ENCODE peak calls at places on chromosomes 3 and 15, in four cellular contexts. W is effector memory CD4-positive, alpha-beta T cell; X is CD8-positive, alpha-beta memory T cell; Q is ovary. N is an unnamed sample.

GRCh38 chr15:36294359-36294758 is 285.1 kb upstream of the CDIN1 start:
- DNase-seq in W (no peak), X (no peak), Q (no peak), N (no peak)

GRCh38 chr3:123137001-123137400 is 64.7 kb upstream of the SEC22A start:
- DNase-seq in W (no peak), X (no peak), Q (no peak), N (no peak)

GRCh38 chr3:42698911-42699230 is 3.7 kb downstream of the HHATL start:
- DNase-seq in W (no peak), X (no peak), Q (no peak), N (peak; percentile 53)

GRCh38 chr15:64912926-64913325 is 1.2 kb downstream of the ANKDD1A start:
- DNase-seq in W (no peak), X (no peak), Q (no peak), N (no peak)

GRCh38 chr3:14876942-14877341 is 58.2 kb downstream of the FGD5 start:
- DNase-seq in W (no peak), X (no peak), Q (no peak), N (peak; percentile 86)

GRCh38 chr3:193388371-193388770 is 9.8 kb upstream of the ATP13A5 start:
- DNase-seq in W (no peak), X (no peak), Q (no peak), N (no peak)

GRCh38 chr15:40065166-40065565 is 26.2 kb upstream of the SRP14 start:
- DNase-seq in W (no peak), X (no peak), Q (peak; percentile 2), N (no peak)

GRCh38 chr15:95295905-95296618 is 1034.4 kb upstream of the NR2F2 start:
- DNase-seq in W (no peak), X (no peak), Q (no peak), N (no peak)

GRCh38 chr3:125382323-125382722 is 7.2 kb upstream of the ZNF148 start:
- DNase-seq in W (no peak), X (no peak), Q (no peak), N (no peak)

GRCh38 chr15:57301307-57301706 is 75.0 kb upstream of the CGNL1 start:
- DNase-seq in W (no peak), X (no peak), Q (no peak), N (no peak)

GRCh38 chr15:70494861-70495571 is 268.3 kb downstream of the UACA start:
- DNase-seq in W (no peak), X (no peak), Q (no peak), N (no peak)

GRCh38 chr15:62453356-62453755 is 288.3 kb upstream of the C2CD4B start:
- DNase-seq in W (no peak), X (no peak), Q (no peak), N (no peak)

GRCh38 chr15:67106764-67107013 is 41.3 kb downstream of the SMAD3 start:
- DNase-seq in W (no peak), X (no peak), Q (no peak), N (no peak)
- H3K4me1 ChIP-seq in W (peaks cover 69% of the 10 kb centered on the region), X (peaks cover 88% of the 10 kb centered on the region), Q (peaks cover 48% of the 10 kb centered on the region), N (no peaks in the 10 kb centered on the region)

GRCh38 chr3:33439421-33440327 is 531 bp downstream of the UBP1 start:
- DNase-seq in W (peak; percentile 18), X (peak; percentile 41), Q (peak; percentile 69), N (peak; percentile 70)
- H3K4me1 ChIP-seq in W (peaks cover 16% of the 10 kb centered on the region), X (peaks cover 43% of the 10 kb centered on the region), Q (peaks cover 8% of the 10 kb centered on the region), N (no peaks in the 10 kb centered on the region)

DNA sequence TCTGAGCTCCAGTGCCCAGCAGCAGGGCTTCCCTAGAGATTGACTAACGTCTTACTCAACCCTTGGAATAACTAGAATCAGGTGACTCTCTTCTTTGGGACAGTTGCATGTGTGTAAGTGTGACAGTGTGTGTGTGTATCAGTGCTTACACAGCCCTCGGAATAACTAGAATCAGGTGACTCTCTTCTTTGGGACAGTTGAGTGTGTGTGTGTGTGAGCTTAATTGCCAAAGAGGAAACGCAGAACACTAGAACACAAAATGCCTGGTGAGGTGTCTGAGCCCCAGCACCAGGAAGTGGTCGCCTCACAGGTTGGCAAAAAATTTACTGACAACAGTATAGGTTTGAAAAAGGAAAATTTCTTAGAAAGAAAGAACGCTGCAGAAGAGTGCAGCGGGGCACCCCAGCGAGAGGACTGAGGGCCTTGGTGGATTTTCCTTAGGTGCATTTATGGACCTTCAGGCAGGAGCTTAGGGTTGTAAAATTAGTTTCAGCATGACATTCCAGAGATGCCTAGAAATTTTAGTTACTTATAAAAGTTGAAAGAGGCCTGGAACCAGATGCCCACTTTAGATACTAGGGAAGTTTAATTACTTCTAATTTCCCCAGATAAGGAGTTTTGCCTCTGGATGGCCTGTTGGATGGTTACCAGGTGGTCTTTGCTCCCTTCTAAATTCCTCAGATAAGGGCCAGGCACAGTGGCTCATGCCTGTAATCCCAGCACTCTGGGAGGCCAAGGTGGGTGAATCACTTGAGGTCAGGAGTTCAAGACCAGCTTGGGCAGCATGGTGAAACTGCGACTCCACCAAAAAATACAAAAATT is 3.7 kb upstream of the WDR82 start:
- DNase-seq in W (peak; percentile 14), X (peak; percentile 28), Q (no peak), N (no peak)
- H3K4me1 ChIP-seq in W (peaks cover 38% of the 10 kb centered on the region), X (peaks cover 51% of the 10 kb centered on the region), Q (peaks cover 15% of the 10 kb centered on the region), N (no peaks in the 10 kb centered on the region)

GRCh38 chr3:20049275-20049674 is 9.0 kb downstream of the KAT2B start:
- DNase-seq in W (no peak), X (no peak), Q (no peak), N (no peak)
- H3K4me1 ChIP-seq in W (peaks cover 54% of the 10 kb centered on the region), X (peaks cover 43% of the 10 kb centered on the region), Q (peaks cover 6% of the 10 kb centered on the region), N (peaks cover 41% of the 10 kb centered on the region)

DNA sequence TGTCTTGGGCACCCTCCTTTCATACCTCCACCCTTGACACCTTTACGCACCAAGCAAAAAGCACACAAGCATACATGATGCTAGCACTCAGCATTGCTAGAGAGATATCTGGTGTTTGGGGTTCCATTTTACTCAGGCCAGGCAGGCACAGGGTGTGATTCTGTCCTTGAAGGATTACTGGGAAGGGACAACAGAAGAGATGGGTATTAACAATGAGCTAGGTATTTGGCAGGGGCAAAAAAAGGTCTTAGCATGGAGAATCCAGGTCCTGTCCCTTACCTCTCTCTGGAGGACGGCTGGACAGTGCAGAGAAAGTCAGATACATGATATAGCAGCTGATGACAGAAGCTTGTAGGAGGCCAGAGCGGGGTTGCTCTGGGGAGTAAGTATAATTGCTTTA is 3.5 kb downstream of the SERINC4 start:
- DNase-seq in W (no peak), X (no peak), Q (no peak), N (no peak)
- H3K4me1 ChIP-seq in W (peaks cover 27% of the 10 kb centered on the region), X (peaks cover 47% of the 10 kb centered on the region), Q (peaks cover 16% of the 10 kb centered on the region), N (no peaks in the 10 kb centered on the region)

GRCh38 chr3:8659242-8659641 is 14.6 kb upstream of the SSUH2 start:
- DNase-seq in W (no peak), X (no peak), Q (no peak), N (no peak)
- H3K4me1 ChIP-seq in W (no peaks in the 10 kb centered on the region), X (no peaks in the 10 kb centered on the region), Q (peaks cover 22% of the 10 kb centered on the region), N (peaks cover 36% of the 10 kb centered on the region)

GRCh38 chr3:50264964-50265485 is 3.9 kb upstream of the SEMA3B start:
- DNase-seq in W (no peak), X (no peak), Q (peak; percentile 71), N (no peak)

GRCh38 chr3:50261505-50261904 is 7.4 kb upstream of the SEMA3B start:
- DNase-seq in W (no peak), X (no peak), Q (peak; percentile 48), N (no peak)

GRCh38 chr3:50262778-50263177 is 6.2 kb upstream of the SEMA3B start:
- DNase-seq in W (no peak), X (no peak), Q (no peak), N (no peak)

GRCh38 chr3:50264389-50264963 is 4.5 kb upstream of the SEMA3B start:
- DNase-seq in W (no peak), X (no peak), Q (peak; percentile 91), N (peak; percentile 90)

DNA sequence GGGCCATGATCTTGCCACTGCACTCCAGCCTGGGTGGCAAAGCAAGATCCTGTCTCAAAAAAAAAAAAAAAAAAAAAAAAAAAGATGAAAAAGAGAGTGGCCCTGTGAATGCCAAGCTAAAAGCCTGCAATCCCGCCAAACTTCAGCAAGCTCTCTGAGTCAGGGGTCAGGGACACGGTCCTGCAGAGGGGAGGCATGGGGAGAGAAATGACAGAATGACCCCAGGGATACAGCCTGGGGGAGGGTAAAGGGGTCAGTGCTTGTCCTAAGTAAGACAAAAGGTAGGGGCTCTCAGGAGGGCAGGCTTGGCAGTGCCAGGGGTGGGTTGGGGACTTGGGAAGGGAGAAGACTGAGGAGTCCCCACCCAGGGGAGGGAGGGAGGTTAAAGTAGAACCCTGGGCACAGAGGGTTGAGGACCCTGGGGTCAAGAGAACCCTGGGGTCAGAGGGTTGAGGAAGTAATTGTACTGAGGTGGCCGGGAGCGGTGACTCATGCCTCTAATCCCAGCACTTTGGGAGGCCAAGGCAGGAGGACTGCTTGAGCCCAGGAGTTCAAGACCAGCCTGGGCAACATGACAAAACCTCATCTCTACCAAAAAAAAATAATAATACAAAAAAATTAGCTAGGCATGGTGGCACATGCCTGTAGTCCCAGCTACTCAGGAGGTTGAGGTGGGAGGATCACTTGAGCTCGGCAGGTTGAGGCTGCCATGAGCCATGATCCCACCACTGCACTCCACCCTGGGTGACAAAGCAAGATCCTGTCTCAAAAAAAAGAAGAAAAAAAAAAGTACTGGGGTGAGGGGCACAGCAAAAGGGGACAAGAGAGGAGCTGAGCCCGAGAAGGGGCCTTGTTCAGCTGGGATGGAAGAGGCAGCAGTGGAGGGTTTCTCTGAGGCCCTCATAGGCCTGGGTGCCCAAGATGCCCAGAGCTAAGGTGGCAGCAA is 5.2 kb upstream of the SEMA3B start:
- DNase-seq in W (no peak), X (no peak), Q (peak; percentile 74), N (no peak)
- H3K4me1 ChIP-seq in W (peaks cover 7% of the 10 kb centered on the region), X (peaks cover 5% of the 10 kb centered on the region), Q (peaks cover 46% of the 10 kb centered on the region), N (no peaks in the 10 kb centered on the region)

GRCh38 chr3:3170998-3171397 is 8.5 kb downstream of the CRBN start:
- DNase-seq in W (no peak), X (no peak), Q (no peak), N (no peak)
- H3K4me1 ChIP-seq in W (peaks cover 55% of the 10 kb centered on the region), X (peaks cover 61% of the 10 kb centered on the region), Q (no peaks in the 10 kb centered on the region), N (peaks cover 12% of the 10 kb centered on the region)

GRCh38 chr3:9153763-9154601 is 95.5 kb downstream of the SRGAP3 start:
- DNase-seq in W (no peak), X (no peak), Q (peak; percentile 32), N (peak; percentile 73)
- H3K4me1 ChIP-seq in W (no peaks in the 10 kb centered on the region), X (no peaks in the 10 kb centered on the region), Q (no peaks in the 10 kb centered on the region), N (no peaks in the 10 kb centered on the region)

N was measured in right atrium auricular region.